ENCODE peak calls at places on chromosomes 1 and 21, in five cellular contexts. I, K, M, S and P are unnamed samples.

GRCh38 chr1:223712184-223712855 is at the start of gene CAPN2:
- DNase-seq in I (no peak), K (peak; percentile 67), M (no peak), S (peak; percentile 63), P (peak; percentile 75)

GRCh38 chr21:45544449-45545235 is 2.4 kb upstream of the SLC19A1 start:
- DNase-seq in I (peak; percentile 16), K (no peak), M (no peak), S (no peak), P (no peak)

GRCh38 chr1:167584581-167584980 is 31.0 kb upstream of the CREG1 start:
- DNase-seq in I (no peak), K (no peak), M (no peak), S (no peak), P (no peak)

GRCh38 chr1:233638513-233638912 is 24.6 kb downstream of the KCNK1 start:
- DNase-seq in I (no peak), K (no peak), M (no peak), S (no peak), P (no peak)

GRCh38 chr1:244205906-244206305 is 154.8 kb downstream of the ZBTB18 start:
- DNase-seq in I (no peak), K (no peak), M (no peak), S (no peak), P (no peak)

GRCh38 chr1:43446881-43447835 is 6.6 kb downstream of the HYI start:
- DNase-seq in I (no peak), K (peak; percentile 8), M (no peak), S (no peak), P (no peak)

GRCh38 chr1:168482106-168482505 is 61.7 kb downstream of the XCL2 start:
- DNase-seq in I (no peak), K (no peak), M (no peak), S (no peak), P (no peak)

GRCh38 chr1:97646071-97646470 is 274.8 kb downstream of the DPYD start:
- DNase-seq in I (no peak), K (no peak), M (no peak), S (no peak), P (no peak)

GRCh38 chr1:51982161-51982560 is 8.3 kb downstream of the RAB3B start:
- DNase-seq in I (no peak), K (no peak), M (no peak), S (no peak), P (no peak)

GRCh38 chr1:67683736-67684525 is 1.1 kb upstream of the GADD45A start:
- DNase-seq in I (no peak), K (no peak), M (no peak), S (no peak), P (no peak)

GRCh38 chr1:38835230-38835827 is 24.2 kb downstream of the RRAGC start:
- DNase-seq in I (no peak), K (no peak), M (peak; percentile 21), S (no peak), P (peak; percentile 54)

GRCh38 chr21:27646691-27647090 is 679.8 kb upstream of the ADAMTS5 start:
- DNase-seq in I (no peak), K (no peak), M (no peak), S (no peak), P (no peak)

GRCh38 chr1:89953072-89953626 is 41.8 kb upstream of the ZNF326 start:
- DNase-seq in I (no peak), K (no peak), M (peak; percentile 92), S (no peak), P (peak; percentile 46)

GRCh38 chr21:40667964-40668363 is 179.0 kb downstream of the DSCAM start:
- DNase-seq in I (no peak), K (no peak), M (no peak), S (no peak), P (no peak)

GRCh38 chr1:207962716-207963428 is 51.9 kb upstream of the CD34 start:
- DNase-seq in I (no peak), K (no peak), M (no peak), S (no peak), P (no peak)

GRCh38 chr21:42974832-42975820 is 764 bp downstream of the PKNOX1 start:
- DNase-seq in I (peak; percentile 28), K (peak; percentile 61), M (no peak), S (peak; percentile 29), P (no peak)

GRCh38 chr1:9100471-9101043 is 28.3 kb downstream of the GPR157 start:
- DNase-seq in I (no peak), K (no peak), M (no peak), S (no peak), P (no peak)

GRCh38 chr1:228378453-228379164 is 28.0 kb downstream of the TRIM11 start:
- DNase-seq in I (no peak), K (no peak), M (no peak), S (peak; percentile 93), P (peak; percentile 52)

GRCh38 chr1:15153184-15153841 is at the start of gene TMEM51:
- DNase-seq in I (no peak), K (no peak), M (no peak), S (peak; percentile 77), P (no peak)

GRCh38 chr1:161952603-161953172 is 71.0 kb downstream of the OLFML2B start:
- DNase-seq in I (no peak), K (no peak), M (no peak), S (no peak), P (no peak)

GRCh38 chr21:41715649-41716321 is 51.1 kb downstream of the RIPK4 start:
- DNase-seq in I (no peak), K (no peak), M (no peak), S (peak; percentile 51), P (no peak)

GRCh38 chr1:225670356-225670755 is 17.4 kb upstream of the ENAH start:
- DNase-seq in I (no peak), K (no peak), M (no peak), S (no peak), P (no peak)

GRCh38 chr1:35443768-35444518 is 113.3 kb downstream of the KIAA0319L start:
- DNase-seq in I (no peak), K (no peak), M (no peak), S (no peak), P (no peak)

GRCh38 chr1:228723287-228723686 is 12.0 kb upstream of the RHOU start:
- DNase-seq in I (no peak), K (no peak), M (no peak), S (no peak), P (no peak)

GRCh38 chr1:186568221-186568620 is 107.3 kb upstream of the PDC start:
- DNase-seq in I (no peak), K (no peak), M (no peak), S (no peak), P (no peak)

GRCh38 chr1:156768610-156769295 is 1.4 kb downstream of the PRCC start:
- DNase-seq in I (no peak), K (no peak), M (no peak), S (no peak), P (no peak)

GRCh38 chr1:42682739-42683529 is 716 bp downstream of the YBX1 start:
- DNase-seq in I (no peak), K (peak; percentile 71), M (no peak), S (peak; percentile 48), P (peak; percentile 41)

GRCh38 chr1:21435646-21436487 is 4.1 kb upstream of the NBPF3 start:
- DNase-seq in I (no peak), K (no peak), M (no peak), S (no peak), P (no peak)

GRCh38 chr1:21437341-21437640 is 2.6 kb upstream of the NBPF3 start:
- DNase-seq in I (no peak), K (no peak), M (no peak), S (no peak), P (no peak)

GRCh38 chr1:21439345-21439720 is 604 bp upstream of the NBPF3 start:
- DNase-seq in I (no peak), K (no peak), M (no peak), S (no peak), P (no peak)

GRCh38 chr1:21436488-21437340 is 3.2 kb upstream of the NBPF3 start:
- DNase-seq in I (no peak), K (no peak), M (no peak), S (no peak), P (no peak)

DNA sequence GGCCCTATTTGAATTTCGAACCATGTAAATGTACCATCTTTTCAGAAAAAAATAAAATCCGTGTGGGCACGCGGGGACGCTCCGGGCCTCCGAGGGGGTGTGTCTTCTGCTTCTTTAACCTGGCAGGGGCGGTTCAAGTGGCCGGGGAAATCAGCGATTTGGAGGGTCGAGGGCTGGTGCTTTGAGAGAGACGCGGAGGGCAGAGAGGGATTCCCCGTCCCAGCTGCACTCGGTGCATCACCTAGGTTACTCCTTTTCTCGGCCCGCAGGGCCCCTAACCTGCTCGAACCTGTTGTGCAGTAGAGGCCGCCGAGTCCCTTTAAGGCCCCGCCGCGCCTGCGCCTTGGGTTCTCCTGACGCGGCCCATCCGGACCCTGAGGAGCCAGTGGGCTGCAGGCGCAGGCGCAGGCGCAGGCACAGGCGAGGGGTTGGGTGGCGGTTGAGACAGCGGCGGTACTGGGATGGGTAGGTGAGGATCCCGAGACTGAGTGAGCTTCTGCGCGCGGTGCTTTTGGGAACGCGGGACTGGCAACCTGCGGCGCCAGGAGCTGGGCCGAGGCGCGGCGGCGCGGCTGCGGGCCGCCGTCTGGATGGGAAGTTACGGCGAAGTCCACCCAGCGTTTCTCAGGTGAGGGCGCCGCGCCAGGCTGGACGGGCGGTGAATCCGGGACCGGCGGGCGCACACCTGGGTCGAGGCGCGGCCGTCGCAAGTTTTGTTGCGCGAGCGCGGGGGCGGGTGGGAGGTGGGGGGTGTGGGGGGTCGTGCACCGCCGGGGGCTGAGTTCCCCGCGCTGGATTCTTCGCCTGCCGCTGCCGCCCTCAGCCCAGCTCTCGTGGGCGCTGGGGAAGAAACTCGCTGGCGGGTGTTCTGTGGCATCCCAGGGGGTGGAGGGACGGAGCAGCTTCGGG is at the start of gene NBPF3:
- DNase-seq in I (peak; percentile 54), K (peak; percentile 65), M (peak; percentile 45), S (peak; percentile 87), P (peak; percentile 60)
- TF ChIP-seq CTCF in I (no peak), K (no peak), M (no peak), S (no peak), P (no peak)

DNA sequence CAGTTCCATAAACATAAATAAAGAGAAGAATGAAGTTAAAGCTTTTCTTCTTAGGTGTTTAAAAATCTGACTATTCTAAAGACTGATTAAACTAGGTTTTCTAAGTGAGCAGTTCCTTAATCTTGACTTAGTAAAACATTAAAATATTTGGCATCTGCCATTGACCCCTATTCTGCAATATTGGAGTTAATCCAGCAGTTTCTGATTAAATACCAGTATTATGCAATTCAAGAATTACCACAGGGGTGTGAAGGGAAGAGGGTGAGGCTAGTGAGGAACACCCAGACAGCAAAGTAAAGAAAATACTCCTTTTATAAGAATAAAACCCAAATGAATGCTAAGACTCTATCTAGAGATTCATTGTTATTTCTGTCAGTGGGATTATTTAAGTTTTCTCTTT is 40.9 kb downstream of the CLIC4 start:
- DNase-seq in I (no peak), K (no peak), M (no peak), S (no peak), P (peak; percentile 27)
- TF ChIP-seq CTCF in I (no peak), K (no peak), M (no peak), S (no peak), P (no peak)

DNA sequence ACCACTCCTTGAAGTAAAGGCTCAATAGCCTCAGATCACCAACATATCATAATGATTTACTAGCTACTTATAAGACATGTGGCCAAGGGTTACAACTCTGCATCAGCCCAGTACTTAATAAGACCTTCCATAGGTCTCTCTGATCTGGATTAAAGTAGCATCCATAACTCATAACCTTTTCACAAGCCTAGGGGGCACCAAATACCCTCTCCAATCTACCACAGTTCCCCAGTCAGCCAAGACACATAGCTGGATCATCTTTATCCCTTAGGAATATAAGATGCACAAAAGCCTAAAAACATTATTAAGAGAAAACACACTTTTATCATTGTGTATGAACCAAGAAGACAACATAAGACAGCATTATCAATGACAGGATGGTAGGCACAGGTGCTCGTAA is 22.1 kb downstream of the SSX2IP start:
- DNase-seq in I (no peak), K (no peak), M (no peak), S (no peak), P (no peak)
- TF ChIP-seq CTCF in I (no peak), K (no peak), M (no peak), S (no peak), P (peak; percentile 12)

GRCh38 chr1:48552420-48552819 is 80.4 kb upstream of the SPATA6 start:
- DNase-seq in I (no peak), K (no peak), M (no peak), S (no peak), P (no peak)
- TF ChIP-seq CTCF in I (no peak), K (no peak), M (peak; percentile 16), S (peak; percentile 14), P (peak; percentile 12)